ENCODE peak calls at places on chromosome 2, in five cellular contexts. One of them, this sample, is unnamed.

GRCh38 chr2:10078704-10079191 is 1.5 kb downstream of the CYS1 start:
- DNase-seq in frontal cortex: peak; percentile 65
- DNase-seq in T-helper 1 cell: no peak
- DNase-seq in NCI-H146: no peak
- DNase-seq in endothelial cell: no peak
- DNase-seq in this sample: no peak

GRCh38 chr2:217393585-217394032 is 533.7 kb upstream of the TNP1 start:
- DNase-seq in endothelial cell: no peak
- DNase-seq in frontal cortex: no peak
- DNase-seq in NCI-H146: no peak
- DNase-seq in T-helper 1 cell: no peak
- DNase-seq in this sample: no peak

GRCh38 chr2:159381574-159381973 is 95.1 kb upstream of the WDSUB1 start:
- DNase-seq in endothelial cell: no peak
- DNase-seq in T-helper 1 cell: no peak
- DNase-seq in frontal cortex: no peak
- DNase-seq in NCI-H146: no peak
- DNase-seq in this sample: no peak

GRCh38 chr2:41937464-41937861 is 110.4 kb upstream of the PKDCC start:
- DNase-seq in T-helper 1 cell: no peak
- DNase-seq in endothelial cell: no peak
- DNase-seq in frontal cortex: no peak
- DNase-seq in NCI-H146: no peak
- DNase-seq in this sample: no peak

GRCh38 chr2:242011991-242012764 is 142.6 kb downstream of the RTP5 start:
- DNase-seq in endothelial cell: no peak
- DNase-seq in frontal cortex: no peak
- DNase-seq in T-helper 1 cell: no peak
- DNase-seq in NCI-H146: no peak
- DNase-seq in this sample: no peak

GRCh38 chr2:241273552-241273988 is 41.9 kb downstream of the HDLBP start:
- DNase-seq in frontal cortex: no peak
- DNase-seq in endothelial cell: no peak
- DNase-seq in NCI-H146: no peak
- DNase-seq in T-helper 1 cell: no peak
- DNase-seq in this sample: no peak

GRCh38 chr2:237550057-237550415 is 16.3 kb upstream of the PRLH start:
- DNase-seq in T-helper 1 cell: no peak
- DNase-seq in NCI-H146: no peak
- DNase-seq in endothelial cell: no peak
- DNase-seq in frontal cortex: no peak
- DNase-seq in this sample: no peak

GRCh38 chr2:160253440-160254296 is 53.6 kb upstream of the ITGB6 start:
- DNase-seq in NCI-H146: no peak
- DNase-seq in frontal cortex: no peak
- DNase-seq in endothelial cell: no peak
- DNase-seq in T-helper 1 cell: no peak
- DNase-seq in this sample: no peak

GRCh38 chr2:47309952-47310800 is 92.8 kb upstream of the MSH2 start:
- DNase-seq in frontal cortex: no peak
- DNase-seq in endothelial cell: no peak
- DNase-seq in T-helper 1 cell: no peak
- DNase-seq in NCI-H146: peak; percentile 22
- DNase-seq in this sample: no peak

GRCh38 chr2:148565272-148565894 is 79.2 kb upstream of the EPC2 start:
- DNase-seq in endothelial cell: peak; percentile 9
- DNase-seq in NCI-H146: peak; percentile 7
- DNase-seq in frontal cortex: no peak
- DNase-seq in T-helper 1 cell: no peak
- DNase-seq in this sample: no peak

GRCh38 chr2:1740714-1741584 is 3.4 kb downstream of the PXDN start:
- DNase-seq in T-helper 1 cell: no peak
- DNase-seq in frontal cortex: no peak
- DNase-seq in NCI-H146: no peak
- DNase-seq in endothelial cell: no peak
- DNase-seq in this sample: no peak

GRCh38 chr2:72137498-72138010 is 10.1 kb downstream of the CYP26B1 start:
- DNase-seq in frontal cortex: peak; percentile 81
- DNase-seq in NCI-H146: peak; percentile 18
- DNase-seq in endothelial cell: peak; percentile 89
- DNase-seq in T-helper 1 cell: peak; percentile 23
- DNase-seq in this sample: peak; percentile 54

GRCh38 chr2:2057125-2057721 is 273.9 kb downstream of the MYT1L start:
- DNase-seq in frontal cortex: no peak
- DNase-seq in NCI-H146: peak; percentile 44
- DNase-seq in endothelial cell: peak; percentile 15
- DNase-seq in T-helper 1 cell: peak; percentile 89
- DNase-seq in this sample: no peak

GRCh38 chr2:71136174-71136573 is 5.7 kb downstream of the MPHOSPH10 start:
- DNase-seq in T-helper 1 cell: no peak
- DNase-seq in NCI-H146: no peak
- DNase-seq in endothelial cell: no peak
- DNase-seq in frontal cortex: no peak
- DNase-seq in this sample: no peak

GRCh38 chr2:82796132-82796531 is 1662.9 kb downstream of the SUCLG1 start:
- DNase-seq in frontal cortex: no peak
- DNase-seq in endothelial cell: no peak
- DNase-seq in NCI-H146: no peak
- DNase-seq in T-helper 1 cell: no peak
- DNase-seq in this sample: no peak

GRCh38 chr2:159243521-159243920 is 43.0 kb downstream of the WDSUB1 start:
- DNase-seq in T-helper 1 cell: no peak
- DNase-seq in frontal cortex: no peak
- DNase-seq in NCI-H146: no peak
- DNase-seq in endothelial cell: no peak
- DNase-seq in this sample: no peak

GRCh38 chr2:1826188-1826905 is 82.0 kb upstream of the PXDN start:
- DNase-seq in endothelial cell: no peak
- DNase-seq in T-helper 1 cell: no peak
- DNase-seq in frontal cortex: no peak
- DNase-seq in NCI-H146: no peak
- DNase-seq in this sample: no peak

GRCh38 chr2:141341444-141341843 is 789.4 kb downstream of the LRP1B start:
- DNase-seq in T-helper 1 cell: no peak
- DNase-seq in endothelial cell: no peak
- DNase-seq in frontal cortex: no peak
- DNase-seq in NCI-H146: no peak
- DNase-seq in this sample: no peak

GRCh38 chr2:165055081-165055879 is 100.0 kb upstream of the SLC38A11 start:
- DNase-seq in endothelial cell: no peak
- DNase-seq in T-helper 1 cell: peak; percentile 9
- DNase-seq in NCI-H146: peak; percentile 62
- DNase-seq in frontal cortex: peak; percentile 10
- DNase-seq in this sample: no peak

GRCh38 chr2:24382363-24383021 is 22.2 kb upstream of the ITSN2 start:
- DNase-seq in endothelial cell: peak; percentile 63
- DNase-seq in frontal cortex: peak; percentile 65
- DNase-seq in NCI-H146: peak; percentile 74
- DNase-seq in T-helper 1 cell: peak; percentile 57
- DNase-seq in this sample: peak; percentile 35

GRCh38 chr2:159066541-159067156 is 98.2 kb downstream of the TANC1 start:
- DNase-seq in endothelial cell: no peak
- DNase-seq in frontal cortex: no peak
- DNase-seq in NCI-H146: no peak
- DNase-seq in T-helper 1 cell: no peak
- DNase-seq in this sample: no peak

GRCh38 chr2:203936949-203937348 is 386 bp downstream of the ICOS start:
- DNase-seq in T-helper 1 cell: no peak
- DNase-seq in frontal cortex: no peak
- DNase-seq in NCI-H146: no peak
- DNase-seq in endothelial cell: no peak
- DNase-seq in this sample: no peak

GRCh38 chr2:216540920-216541319 is 42.3 kb downstream of the RPL37A start:
- DNase-seq in NCI-H146: no peak
- DNase-seq in frontal cortex: no peak
- DNase-seq in T-helper 1 cell: no peak
- DNase-seq in endothelial cell: no peak
- DNase-seq in this sample: no peak

GRCh38 chr2:25043241-25043867 is 1.5 kb downstream of the EFR3B start:
- DNase-seq in T-helper 1 cell: peak; percentile 35
- DNase-seq in endothelial cell: no peak
- DNase-seq in NCI-H146: no peak
- DNase-seq in frontal cortex: peak; percentile 49
- DNase-seq in this sample: no peak

GRCh38 chr2:47264183-47264582 is 109.1 kb upstream of the STPG4 start:
- DNase-seq in endothelial cell: no peak
- DNase-seq in NCI-H146: no peak
- DNase-seq in T-helper 1 cell: no peak
- DNase-seq in frontal cortex: peak; percentile 25
- DNase-seq in this sample: no peak

GRCh38 chr2:112275887-112276773 is 733 bp downstream of the ZC3H6 start:
- DNase-seq in T-helper 1 cell: peak; percentile 74
- DNase-seq in NCI-H146: peak; percentile 94
- DNase-seq in frontal cortex: peak; percentile 79
- DNase-seq in endothelial cell: peak; percentile 77
- DNase-seq in this sample: peak; percentile 82

GRCh38 chr2:191631754-191632153 is 46.2 kb upstream of the NABP1 start:
- DNase-seq in NCI-H146: peak; percentile 20
- DNase-seq in frontal cortex: no peak
- DNase-seq in endothelial cell: no peak
- DNase-seq in T-helper 1 cell: no peak
- DNase-seq in this sample: no peak

This sample was measured in activated B cell treated with CpG ODN at 0.5 μM for 24 hours.